ENCODE peak calls at places on chromosome 11, in seven cellular contexts. N, B, L, V, Y, Z and U are unnamed samples.
A peak's percentile ranks its signal among the peaks of the same experiment; 100 is the strongest.

GRCh38 chr11:46537851-46538295 is 56.0 kb downstream of the AMBRA1 start:
- DNase-seq in N (peak; percentile 63), B (no peak), L (peak; percentile 46), V (peak; percentile 83), Y (peak; percentile 89), Z (peak; percentile 62), U (peak; percentile 75)

GRCh38 chr11:76237914-76238313 is 31.6 kb upstream of the WNT11 start:
- DNase-seq in N (no peak), B (no peak), L (no peak), V (peak; percentile 53), Y (peak; percentile 61), Z (no peak), U (no peak)

GRCh38 chr11:66216911-66217310 is 51.5 kb upstream of the RAB1B start:
- DNase-seq in N (no peak), B (no peak), L (no peak), V (no peak), Y (no peak), Z (no peak), U (no peak)

GRCh38 chr11:11016943-11017342 is 159.1 kb upstream of the ZBED5 start:
- DNase-seq in N (no peak), B (no peak), L (no peak), V (no peak), Y (no peak), Z (no peak), U (no peak)

GRCh38 chr11:10087621-10088225 is 206.3 kb downstream of the SBF2 start:
- DNase-seq in N (no peak), B (no peak), L (no peak), V (no peak), Y (no peak), Z (no peak), U (no peak)

GRCh38 chr11:110832080-110832479 is 119.8 kb upstream of the ARHGAP20 start:
- DNase-seq in N (no peak), B (no peak), L (no peak), V (no peak), Y (no peak), Z (no peak), U (no peak)

GRCh38 chr11:61728940-61729219 is 23.6 kb upstream of the MYRF start:
- DNase-seq in N (no peak), B (peak; percentile 23), L (no peak), V (peak; percentile 47), Y (no peak), Z (no peak), U (no peak)

GRCh38 chr11:9253086-9253485 is 12.1 kb downstream of the DENND5A start:
- DNase-seq in N (no peak), B (no peak), L (no peak), V (no peak), Y (no peak), Z (no peak), U (no peak)

GRCh38 chr11:38169286-38169685 is 1571.2 kb upstream of the RAG2 start:
- DNase-seq in N (no peak), B (peak; percentile 19), L (no peak), V (no peak), Y (no peak), Z (no peak), U (no peak)

GRCh38 chr11:2530131-2530854 is 85.5 kb downstream of the KCNQ1 start:
- DNase-seq in N (no peak), B (no peak), L (no peak), V (no peak), Y (no peak), Z (no peak), U (no peak)

GRCh38 chr11:77195071-77195705 is 67.1 kb downstream of the MYO7A start:
- DNase-seq in N (no peak), B (no peak), L (no peak), V (no peak), Y (no peak), Z (no peak), U (no peak)

GRCh38 chr11:89489930-89490329 is 1.2 kb downstream of the NOX4 start:
- DNase-seq in N (no peak), B (no peak), L (no peak), V (no peak), Y (no peak), Z (no peak), U (no peak)

GRCh38 chr11:6682591-6682935 is 577 bp downstream of the MRPL17 start:
- DNase-seq in N (no peak), B (no peak), L (no peak), V (peak; percentile 50), Y (no peak), Z (no peak), U (no peak)

GRCh38 chr11:22976146-22976545 is 115.9 kb upstream of the CCDC179 start:
- DNase-seq in N (no peak), B (peak; percentile 54), L (no peak), V (peak; percentile 79), Y (no peak), Z (no peak), U (no peak)

GRCh38 chr11:114080769-114081168 is 21.3 kb downstream of the ZBTB16 start:
- DNase-seq in N (no peak), B (no peak), L (no peak), V (no peak), Y (no peak), Z (no peak), U (no peak)

GRCh38 chr11:117299351-117300300 is 8.5 kb downstream of the BACE1-AS start:
- DNase-seq in N (no peak), B (no peak), L (no peak), V (no peak), Y (no peak), Z (no peak), U (no peak)

GRCh38 chr11:67303132-67303988 is at the start of gene SSH3:
- DNase-seq in N (no peak), B (no peak), L (peak; percentile 34), V (peak; percentile 25), Y (peak; percentile 84), Z (peak; percentile 89), U (no peak)